ENCODE peak calls at places on chromosome 20, in seven cellular contexts. H, Y, R, L, U, I and E are unnamed samples.

GRCh38 chr20:49276201-49276894 is 1.5 kb downstream of the ZNFX1 start:
- DNase-seq in H (no peak), Y (peak; percentile 61), R (peak; percentile 49), L (peak; percentile 81), U (no peak), I (peak; percentile 51), E (no peak)

GRCh38 chr20:62088258-62089127 is 22.8 kb upstream of the TAF4 start:
- DNase-seq in H (no peak), Y (peak; percentile 92), R (peak; percentile 44), L (no peak), U (peak; percentile 42), I (peak; percentile 58), E (no peak)

GRCh38 chr20:10669843-10670446 is 3.9 kb downstream of the JAG1 start:
- DNase-seq in H (no peak), Y (no peak), R (no peak), L (no peak), U (peak; percentile 52), I (no peak), E (no peak)

GRCh38 chr20:32674362-32674789 is 635 bp upstream of the C20orf203 start:
- DNase-seq in H (no peak), Y (peak; percentile 68), R (peak; percentile 49), L (no peak), U (peak; percentile 75), I (peak; percentile 32), E (peak; percentile 58)

GRCh38 chr20:36051318-36052116 is 83.1 kb downstream of the CNBD2 start:
- DNase-seq in H (no peak), Y (no peak), R (no peak), L (no peak), U (no peak), I (no peak), E (no peak)

GRCh38 chr20:1949711-1950110 is 44.1 kb downstream of the PDYN start:
- DNase-seq in H (peak; percentile 61), Y (no peak), R (no peak), L (no peak), U (peak; percentile 64), I (no peak), E (no peak)

GRCh38 chr20:63624486-63624885 is 2.4 kb downstream of the GMEB2 start:
- DNase-seq in H (no peak), Y (peak; percentile 63), R (no peak), L (no peak), U (peak; percentile 53), I (no peak), E (no peak)

GRCh38 chr20:32972181-32973076 is 31.8 kb downstream of the SUN5 start:
- DNase-seq in H (peak; percentile 60), Y (no peak), R (no peak), L (no peak), U (peak; percentile 13), I (no peak), E (no peak)

GRCh38 chr20:63692436-63693078 is 3.9 kb upstream of the TNFRSF6B start:
- DNase-seq in H (peak; percentile 73), Y (no peak), R (peak; percentile 47), L (no peak), U (no peak), I (no peak), E (no peak)

GRCh38 chr20:19809487-19809886 is 51.4 kb downstream of the RIN2 start:
- DNase-seq in H (peak; percentile 43), Y (no peak), R (no peak), L (no peak), U (no peak), I (no peak), E (no peak)

GRCh38 chr20:56944546-56944945 is 315.4 kb downstream of the TFAP2C start:
- DNase-seq in H (no peak), Y (no peak), R (no peak), L (no peak), U (no peak), I (no peak), E (no peak)

GRCh38 chr20:362271-363254 is 15.7 kb downstream of the NRSN2 start:
- DNase-seq in H (peak; percentile 86), Y (peak; percentile 95), R (peak; percentile 70), L (no peak), U (peak; percentile 99), I (peak; percentile 77), E (no peak)

GRCh38 chr20:31674895-31675827 is 37.4 kb downstream of the COX4I2 start:
- DNase-seq in H (peak; percentile 79), Y (peak; percentile 93), R (peak; percentile 60), L (no peak), U (peak; percentile 90), I (no peak), E (no peak)

GRCh38 chr20:49310695-49311094 is 32.8 kb upstream of the ZNFX1 start:
- DNase-seq in H (no peak), Y (peak; percentile 62), R (no peak), L (no peak), U (peak; percentile 71), I (no peak), E (no peak)

GRCh38 chr20:62433655-62434054 is 6.3 kb upstream of the RBBP8NL start:
- DNase-seq in H (peak; percentile 86), Y (no peak), R (no peak), L (no peak), U (no peak), I (no peak), E (no peak)

GRCh38 chr20:50313223-50313820 is 122.7 kb downstream of the CEBPB start:
- DNase-seq in H (no peak), Y (peak; percentile 72), R (peak; percentile 56), L (no peak), U (peak; percentile 72), I (no peak), E (no peak)

GRCh38 chr20:18056174-18057105 is 1.3 kb downstream of the OVOL2 start:
- DNase-seq in H (no peak), Y (peak; percentile 3), R (no peak), L (no peak), U (peak; percentile 6), I (no peak), E (no peak)

GRCh38 chr20:34437330-34437986 is 74.4 kb downstream of the ITCH start:
- DNase-seq in H (no peak), Y (peak; percentile 75), R (no peak), L (no peak), U (peak; percentile 12), I (no peak), E (no peak)

GRCh38 chr20:4160761-4161305 is 145.5 kb upstream of the RNF24 start:
- DNase-seq in H (peak; percentile 82), Y (no peak), R (no peak), L (no peak), U (no peak), I (peak; percentile 34), E (peak; percentile 68)

GRCh38 chr20:45463113-45463512 is 6.4 kb upstream of the WFDC2 start:
- DNase-seq in H (no peak), Y (no peak), R (no peak), L (no peak), U (no peak), I (no peak), E (no peak)

GRCh38 chr20:13567663-13568062 is 71.1 kb downstream of the TASP1 start:
- DNase-seq in H (no peak), Y (peak; percentile 57), R (no peak), L (no peak), U (no peak), I (no peak), E (no peak)

GRCh38 chr20:25277051-25277801 is 29.3 kb downstream of the PYGB start:
- DNase-seq in H (peak; percentile 59), Y (no peak), R (no peak), L (no peak), U (no peak), I (no peak), E (no peak)

GRCh38 chr20:58177799-58178198 is 50.7 kb downstream of the ANKRD60 start:
- DNase-seq in H (no peak), Y (no peak), R (no peak), L (no peak), U (no peak), I (no peak), E (no peak)

GRCh38 chr20:40892642-40893041 is 136.0 kb upstream of the TOP1 start:
- DNase-seq in H (no peak), Y (no peak), R (no peak), L (no peak), U (no peak), I (no peak), E (no peak)

GRCh38 chr20:17345321-17345720 is 118.5 kb downstream of the PCSK2 start:
- DNase-seq in H (no peak), Y (no peak), R (no peak), L (no peak), U (no peak), I (no peak), E (no peak)

GRCh38 chr20:24756292-24757025 is 192.6 kb upstream of the CST7 start:
- DNase-seq in H (no peak), Y (no peak), R (no peak), L (no peak), U (no peak), I (no peak), E (no peak)

GRCh38 chr20:44217342-44218092 is 6.9 kb upstream of the OSER1 start:
- DNase-seq in H (no peak), Y (peak; percentile 80), R (peak; percentile 83), L (peak; percentile 3), U (peak; percentile 78), I (no peak), E (peak; percentile 64)

GRCh38 chr20:8853805-8854338 is 215.0 kb upstream of the PLCB4 start:
- DNase-seq in H (no peak), Y (peak; percentile 90), R (peak; percentile 19), L (no peak), U (peak; percentile 88), I (peak; percentile 62), E (peak; percentile 28)

GRCh38 chr20:32623667-32624157 is 38.6 kb upstream of the NOL4L start:
- DNase-seq in H (no peak), Y (no peak), R (no peak), L (no peak), U (no peak), I (no peak), E (no peak)

GRCh38 chr20:53738039-53738944 is 144.7 kb upstream of the ZNF217 start:
- DNase-seq in H (no peak), Y (peak; percentile 83), R (peak; percentile 98), L (peak; percentile 64), U (no peak), I (peak; percentile 93), E (peak; percentile 57)

GRCh38 chr20:34562643-34563042 is 4.1 kb downstream of the MAP1LC3A start:
- DNase-seq in H (no peak), Y (peak; percentile 35), R (peak; percentile 38), L (no peak), U (peak; percentile 56), I (no peak), E (no peak)

GRCh38 chr20:34834459-34834893 is 9.0 kb upstream of the NCOA6 start:
- DNase-seq in H (no peak), Y (peak; percentile 62), R (no peak), L (peak; percentile 38), U (peak; percentile 56), I (no peak), E (no peak)